ENCODE peak calls at places on chromosome 17, in ten cellular contexts. A is GM12878; B is left ventricle myocardium inferior; F is ELR; D is foreskin fibroblast; P is prostate gland; Y is NCI-H2171; O is activated CD4-positive, alpha-beta T cell treated with anti-CD3 and anti-CD28 coated beads for 4 hours; G is fibroblast of lung; H is stimulated activated naive CD8-positive, alpha-beta T cell treated with anti-CD3 and anti-CD28 coated beads, Interleukin-15, Interleukin-2, amounts not matched to agents 100 U/mL and 50 U/mL, for 24 hours. N is an unnamed sample.

GRCh38 chr17:4488989-4489595 is 9.6 kb upstream of the SPNS2 start:
- DNase-seq in F (no peak), D (no peak), G (no peak), O (no peak), B (no peak), P (no peak), H (no peak), A (no peak), Y (no peak), N (no peak)

GRCh38 chr17:16250635-16251034 is 33.6 kb downstream of the PIGL start:
- DNase-seq in P (no peak), Y (no peak), B (no peak), G (peak), H (no peak), F (no peak), D (peak), A (no peak), O (no peak), N (peak)

GRCh38 chr17:71975331-71975801 is 145.5 kb upstream of the SOX9 start:
- DNase-seq in A (no peak), D (peak), F (peak), P (peak), O (no peak), H (no peak), B (peak), Y (no peak), G (peak), N (peak)

GRCh38 chr17:45310380-45311324 is 6.2 kb downstream of the MAP3K14 start:
- DNase-seq in Y (no peak), A (no peak), F (no peak), P (no peak), G (peak), O (no peak), H (no peak), D (no peak), B (peak), N (no peak)

GRCh38 chr17:35094902-35095301 is 24.8 kb downstream of the RAD51D start:
- DNase-seq in Y (no peak), A (no peak), P (no peak), G (peak), B (no peak), D (peak), O (no peak), H (no peak), F (peak), N (peak)

GRCh38 chr17:13931111-13931526 is 138.2 kb upstream of the COX10 start:
- DNase-seq in H (no peak), Y (no peak), B (no peak), O (no peak), F (no peak), G (peak), A (no peak), D (peak), P (peak), N (peak)

GRCh38 chr17:6577686-6578263 is 21.4 kb upstream of the PITPNM3 start:
- DNase-seq in Y (no peak), G (no peak), O (no peak), H (no peak), F (no peak), A (no peak), D (no peak), P (no peak), B (no peak), N (no peak)

GRCh38 chr17:1371893-1372590 is 28.0 kb downstream of the YWHAE start:
- DNase-seq in D (no peak), P (no peak), Y (no peak), B (no peak), F (no peak), A (no peak), G (no peak), H (no peak), O (no peak), N (no peak)

GRCh38 chr17:11772031-11772430 is 173.8 kb downstream of the DNAH9 start:
- DNase-seq in H (no peak), G (no peak), O (no peak), A (no peak), Y (no peak), F (no peak), P (no peak), D (no peak), B (no peak), N (no peak)

GRCh38 chr17:42098747-42099399 is 600 bp upstream of the ZNF385C start:
- DNase-seq in O (no peak), G (no peak), A (no peak), Y (peak), H (no peak), D (no peak), P (no peak), F (no peak), B (no peak), N (no peak)

GRCh38 chr17:73099504-73099903 is 7.0 kb upstream of the SLC39A11 start:
- DNase-seq in D (no peak), A (no peak), Y (no peak), G (no peak), O (no peak), P (no peak), H (no peak), F (no peak), B (no peak), N (no peak)

GRCh38 chr17:50903604-50904521 is 37.7 kb upstream of the TOB1 start:
- DNase-seq in D (peak), Y (peak), A (no peak), P (no peak), F (peak), G (peak), O (no peak), H (peak), B (no peak), N (peak)

GRCh38 chr17:57612202-57613071 is 132.7 kb downstream of the CCDC182 start:
- DNase-seq in G (no peak), F (no peak), O (no peak), A (peak), H (no peak), P (no peak), D (no peak), Y (peak), B (no peak), N (no peak)

GRCh38 chr17:11388061-11388460 is 147.0 kb downstream of the SHISA6 start:
- DNase-seq in A (no peak), Y (no peak), B (no peak), H (no peak), P (no peak), F (no peak), G (no peak), D (no peak), O (no peak), N (no peak)

GRCh38 chr17:59829217-59830006 is 63.3 kb downstream of the TUBD1 start:
- DNase-seq in H (peak), B (no peak), D (peak), Y (no peak), O (peak), G (peak), F (peak), A (peak), P (no peak), N (peak)

GRCh38 chr17:57739402-57740224 is 5.5 kb downstream of the CCDC182 start:
- DNase-seq in A (no peak), B (no peak), H (no peak), P (no peak), D (no peak), G (peak), O (no peak), Y (peak), F (peak), N (no peak)

GRCh38 chr17:53818894-53819293 is 3.8 kb upstream of the KIF2B start:
- DNase-seq in Y (no peak), G (no peak), H (no peak), F (no peak), D (no peak), P (no peak), B (no peak), O (no peak), A (no peak), N (no peak)

GRCh38 chr17:12580640-12581039 is 85.0 kb upstream of the MYOCD start:
- DNase-seq in D (no peak), G (no peak), B (no peak), A (no peak), H (no peak), Y (no peak), O (no peak), F (no peak), P (no peak), N (no peak)

GRCh38 chr17:2598166-2598565 is 4.7 kb downstream of the PAFAH1B1 start:
- DNase-seq in G (peak), O (no peak), Y (no peak), B (no peak), A (no peak), P (no peak), D (peak), F (peak), H (no peak), N (peak)

GRCh38 chr17:78563189-78564145 is 13.7 kb downstream of the DNAH17 start:
- DNase-seq in G (no peak), H (no peak), A (no peak), O (no peak), D (no peak), Y (peak), F (no peak), P (no peak), B (peak), N (no peak)

N was measured in EL.